ENCODE peak calls at places on chromosomes 2 and 18, in five cellular contexts. J, U, V, W and K are unnamed samples. For H3K9me3, the result is how much of the 10 kb centered on the place peaks cover.

GRCh38 chr2:45816273-45816672 is 164.8 kb downstream of the PRKCE start:
- DNase-seq in J (no peak), U (no peak), V (no peak), W (no peak), K (no peak)

GRCh38 chr2:65057391-65058052 is 1.3 kb downstream of the CEP68 start:
- DNase-seq in J (no peak), U (peak), V (no peak), W (no peak), K (peak)

GRCh38 chr2:184577741-184578140 is 20.6 kb upstream of the ZNF804A start:
- DNase-seq in J (no peak), U (no peak), V (no peak), W (no peak), K (no peak)

GRCh38 chr2:237727363-237727762 is 71.2 kb upstream of the RBM44 start:
- DNase-seq in J (no peak), U (no peak), V (no peak), W (no peak), K (no peak)

GRCh38 chr2:239819974-239820555 is 205.1 kb downstream of the NDUFA10 start:
- DNase-seq in J (no peak), U (no peak), V (peak), W (peak), K (no peak)

GRCh38 chr18:50297621-50298442 is 10.3 kb upstream of the CXXC1 start:
- DNase-seq in J (peak), U (peak), V (peak), W (peak), K (no peak)

GRCh38 chr2:7118606-7119503 is 201.6 kb downstream of the RNF144A start:
- DNase-seq in J (peak), U (no peak), V (no peak), W (peak), K (no peak)

GRCh38 chr2:190126758-190127157 is 64.2 kb upstream of the MSTN start:
- DNase-seq in J (no peak), U (no peak), V (no peak), W (no peak), K (no peak)

GRCh38 chr18:75164479-75164878 is 44.5 kb downstream of the PTGR3 start:
- DNase-seq in J (no peak), U (no peak), V (no peak), W (no peak), K (no peak)

GRCh38 chr2:153834662-153835061 is 37.1 kb upstream of the GALNT13 start:
- DNase-seq in J (no peak), U (no peak), V (no peak), W (no peak), K (no peak)

GRCh38 chr18:4931209-4931608 is 265.8 kb downstream of the AKAIN1 start:
- DNase-seq in J (no peak), U (no peak), V (no peak), W (no peak), K (no peak)

GRCh38 chr2:59389240-59389639 is 1148.1 kb upstream of the FANCL start:
- DNase-seq in J (no peak), U (no peak), V (no peak), W (no peak), K (no peak)

GRCh38 chr2:58571181-58571852 is 330.2 kb upstream of the FANCL start:
- DNase-seq in J (peak), U (no peak), V (no peak), W (no peak), K (no peak)

DNA sequence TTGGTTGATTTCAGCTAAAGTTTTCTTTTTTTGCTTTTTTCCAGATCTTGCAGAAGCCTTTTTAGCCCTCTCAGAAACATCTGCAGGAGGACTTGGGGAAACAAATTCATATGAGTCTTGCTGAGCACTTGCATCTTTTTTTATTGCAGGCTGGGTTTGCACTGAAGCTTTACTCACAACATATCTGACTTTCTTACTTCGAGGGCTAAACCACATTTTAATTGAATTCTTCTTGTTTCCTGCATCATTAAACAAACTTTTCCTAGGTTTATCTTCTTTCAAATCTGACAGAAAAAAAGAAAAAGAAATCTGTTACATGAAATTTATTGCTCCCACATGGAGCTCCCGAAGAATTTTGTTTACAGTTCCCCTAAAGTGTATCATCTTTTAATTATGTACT is 28.3 kb downstream of the BARD1 start:
- DNase-seq in J (no peak), U (no peak), V (no peak), W (no peak), K (no peak)
- H3K9me3 ChIP-seq in J (under half), U (under half), V (under half), W (under half), K (under half)

GRCh38 chr18:79926715-79927596 is 24.5 kb downstream of the SLC66A2 start:
- DNase-seq in J (peak), U (no peak), V (no peak), W (peak), K (no peak)

GRCh38 chr18:79928563-79928960 is 22.9 kb downstream of the SLC66A2 start:
- DNase-seq in J (no peak), U (no peak), V (no peak), W (peak), K (no peak)

GRCh38 chr18:79927597-79928562 is 23.6 kb downstream of the SLC66A2 start:
- DNase-seq in J (peak), U (no peak), V (no peak), W (peak), K (no peak)

GRCh38 chr18:79932907-79933306 is 18.5 kb downstream of the SLC66A2 start:
- DNase-seq in J (no peak), U (no peak), V (no peak), W (no peak), K (no peak)

GRCh38 chr18:79930020-79930642 is 21.3 kb downstream of the SLC66A2 start:
- DNase-seq in J (no peak), U (no peak), V (no peak), W (no peak), K (no peak)
- H3K9me3 ChIP-seq in J (under half), U (under half), V (half or more), W (under half), K (under half)

GRCh38 chr2:132466428-132467028 is 49.9 kb downstream of the GPR39 start:
- DNase-seq in J (no peak), U (no peak), V (no peak), W (no peak), K (no peak)

GRCh38 chr2:132465917-132466316 is 49.3 kb downstream of the GPR39 start:
- DNase-seq in J (no peak), U (no peak), V (no peak), W (no peak), K (no peak)

GRCh38 chr2:132473174-132473883 is 56.7 kb downstream of the GPR39 start:
- DNase-seq in J (no peak), U (no peak), V (no peak), W (no peak), K (no peak)

GRCh38 chr2:132463719-132464118 is 47.1 kb downstream of the GPR39 start:
- DNase-seq in J (no peak), U (no peak), V (no peak), W (no peak), K (no peak)

GRCh38 chr2:132469095-132469494 is 52.5 kb downstream of the GPR39 start:
- DNase-seq in J (no peak), U (no peak), V (no peak), W (no peak), K (no peak)
- H3K9me3 ChIP-seq in J (under half), U (under half), V (half or more), W (under half), K (under half)

DNA sequence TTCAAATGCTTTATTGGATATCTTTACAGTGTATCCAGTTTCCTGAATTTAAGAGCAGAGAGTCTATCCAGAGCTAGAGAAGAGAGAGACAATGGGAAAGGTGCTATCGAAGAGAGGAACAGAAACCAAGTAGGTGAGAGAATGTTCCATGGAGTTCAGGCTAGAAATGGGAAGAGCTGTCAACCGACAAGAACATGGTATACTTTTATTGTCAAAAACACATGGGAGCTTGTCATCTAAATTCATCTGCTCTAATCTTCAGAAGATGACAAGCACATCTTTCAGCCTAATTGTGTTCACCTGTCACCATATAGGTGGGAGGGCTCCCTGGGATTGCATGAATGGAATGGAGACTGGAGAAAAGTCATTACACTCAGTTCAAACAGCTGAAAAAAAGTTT is 690.4 kb upstream of the LRATD1 start:
- DNase-seq in J (no peak), U (no peak), V (no peak), W (no peak), K (no peak)
- H3K9me3 ChIP-seq in J (under half), U (under half), V (under half), W (under half), K (under half)

DNA sequence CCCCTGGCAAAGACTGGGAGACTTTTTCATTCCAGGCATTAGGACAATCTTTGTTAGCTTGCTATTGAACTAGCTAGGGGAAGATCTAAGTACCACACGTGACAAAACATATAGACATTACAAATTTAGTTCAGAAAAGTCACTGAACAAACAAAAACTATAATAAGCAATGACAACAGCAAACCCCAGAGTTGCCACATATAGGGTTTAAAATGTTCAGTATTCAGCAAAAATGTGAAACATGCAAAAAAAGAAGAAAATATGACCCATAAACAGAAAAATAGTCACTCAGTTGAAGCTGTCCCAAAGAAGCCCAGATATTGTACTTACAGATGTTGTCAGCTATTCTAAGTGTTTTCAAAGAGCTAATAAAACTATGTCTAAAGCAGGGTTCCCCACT is 431.1 kb upstream of the CDH2 start:
- DNase-seq in J (no peak), U (no peak), V (no peak), W (no peak), K (no peak)
- H3K9me3 ChIP-seq in J (under half), U (under half), V (under half), W (under half), K (under half)